ENCODE peak calls at places on chromosomes 1 and 21, in five cellular contexts. K, D, E, H and W are unnamed samples.

GRCh38 chr1:151143057-151143435 is 3.4 kb downstream of the SEMA6C start:
- DNase-seq in K (no peak), D (no peak), E (no peak), H (no peak), W (no peak)

GRCh38 chr1:2314803-2315710 is 76.3 kb downstream of the MORN1 start:
- DNase-seq in K (no peak), D (peak; percentile 66), E (peak; percentile 68), H (peak; percentile 47), W (peak; percentile 74)

GRCh38 chr1:15833069-15833679 is 14.3 kb upstream of the SPEN start:
- DNase-seq in K (no peak), D (peak; percentile 73), E (peak; percentile 79), H (no peak), W (peak; percentile 53)

GRCh38 chr1:147292635-147293251 is 50.3 kb downstream of the CHD1L start:
- DNase-seq in K (no peak), D (peak; percentile 96), E (peak; percentile 37), H (peak; percentile 92), W (no peak)

GRCh38 chr1:240413732-240414131 is 198.2 kb downstream of the GREM2 start:
- DNase-seq in K (no peak), D (peak; percentile 23), E (no peak), H (no peak), W (no peak)

GRCh38 chr1:224644553-224645154 is 28.5 kb downstream of the CNIH3 start:
- DNase-seq in K (no peak), D (peak; percentile 73), E (peak; percentile 59), H (peak; percentile 54), W (no peak)

GRCh38 chr1:113809651-113810602 is 2.3 kb downstream of the RSBN1 start:
- DNase-seq in K (no peak), D (no peak), E (no peak), H (peak; percentile 22), W (no peak)

GRCh38 chr1:247295274-247295684 is 36.4 kb downstream of the ZNF496 start:
- DNase-seq in K (no peak), D (peak; percentile 42), E (peak; percentile 91), H (peak; percentile 27), W (no peak)

GRCh38 chr1:54798769-54799641 is 2.1 kb downstream of the TTC22 start:
- DNase-seq in K (no peak), D (peak; percentile 38), E (peak; percentile 69), H (no peak), W (no peak)

GRCh38 chr21:31351438-31351837 is 7.4 kb upstream of the TIAM1 start:
- DNase-seq in K (no peak), D (peak; percentile 82), E (peak; percentile 96), H (peak; percentile 58), W (no peak)

GRCh38 chr1:200028586-200029034 is 1.1 kb downstream of the NR5A2 start:
- DNase-seq in K (no peak), D (peak; percentile 17), E (no peak), H (no peak), W (no peak)

GRCh38 chr1:37667023-37667769 is 25.1 kb upstream of the CDCA8 start:
- DNase-seq in K (no peak), D (peak; percentile 58), E (no peak), H (no peak), W (no peak)

GRCh38 chr1:13960376-13960987 is 260.5 kb downstream of the PRDM2 start:
- DNase-seq in K (no peak), D (peak; percentile 84), E (peak; percentile 71), H (peak; percentile 43), W (peak; percentile 60)

GRCh38 chr1:115641762-115642167 is at the start of gene VANGL1:
- DNase-seq in K (no peak), D (peak; percentile 87), E (peak; percentile 91), H (peak; percentile 63), W (peak; percentile 65)